ENCODE peak calls at places on chromosome 5, in nine cellular contexts. W is fibroblast of lung; I is AG10803; X is CD8-positive, alpha-beta memory T cell; N is stimulated activated CD4-positive, alpha-beta T cell treated with anti-CD3 and anti-CD28 coated beads, Interleukin-2, amount 100 ng/mL, for 48 hours; S is NCI-H69; H is A172; Z is AG08396; O is LoVo. U is an unnamed sample.

GRCh38 chr5:109750407-109750806 is 60.7 kb downstream of the MAN2A1 start:
- DNase-seq in Z (no peak), W (no peak), N (no peak), S (no peak), X (no peak), O (no peak), I (no peak), H (no peak), U (no peak)

GRCh38 chr5:127386557-127386956 is 96.0 kb downstream of the MEGF10 start:
- DNase-seq in H (no peak), Z (peak), I (no peak), O (no peak), W (peak), X (no peak), N (no peak), S (no peak), U (peak)

GRCh38 chr5:131814990-131815389 is 18.2 kb upstream of the FNIP1 start:
- DNase-seq in S (no peak), H (peak), W (peak), X (no peak), N (no peak), I (peak), O (peak), Z (peak), U (no peak)

GRCh38 chr5:171422495-171422894 is 3.0 kb downstream of the FGF18 start:
- DNase-seq in X (no peak), H (no peak), I (no peak), O (no peak), Z (no peak), S (no peak), N (no peak), W (no peak), U (no peak)

GRCh38 chr5:2708132-2708531 is 43.3 kb downstream of the IRX2 start:
- DNase-seq in O (no peak), S (no peak), X (no peak), I (no peak), H (no peak), Z (no peak), W (no peak), N (no peak), U (no peak)

GRCh38 chr5:157026789-157027424 is 32.0 kb downstream of the HAVCR1 start:
- DNase-seq in H (no peak), S (peak), W (no peak), Z (no peak), I (no peak), N (no peak), X (no peak), O (peak), U (peak)

GRCh38 chr5:122463221-122463620 is 151.2 kb downstream of the SNCAIP start:
- DNase-seq in N (no peak), X (no peak), S (no peak), O (no peak), H (no peak), Z (no peak), I (peak), W (peak), U (no peak)

GRCh38 chr5:98770158-98770910 is 3.1 kb upstream of the RGMB start:
- DNase-seq in X (peak), Z (no peak), O (peak), S (peak), W (peak), H (peak), N (peak), I (peak), U (peak)

GRCh38 chr5:172672696-172673095 is 31.6 kb downstream of the NEURL1B start:
- DNase-seq in S (no peak), W (no peak), O (peak), X (no peak), N (no peak), Z (no peak), I (no peak), H (no peak), U (peak)

GRCh38 chr5:16615737-16616535 is 861 bp downstream of the RETREG1 start:
- DNase-seq in Z (no peak), H (no peak), W (no peak), N (no peak), S (peak), X (no peak), I (no peak), O (no peak), U (peak)